ENCODE peak calls at places on chromosomes 5 and 9, in eight cellular contexts. E is Right ventricle myocardium superior; B is stimulated activated naive CD8-positive, alpha-beta T cell treated with anti-CD3 and anti-CD28 coated beads, Interleukin-15, Interleukin-2, amounts not matched to agents 100 U/mL and 50 U/mL, for 24 hours; O is GM13977; K is left ventricle myocardium inferior; F is H7; R is activated CD8-positive, alpha-beta memory T cell treated with anti-CD3 and anti-CD28 coated beads, Interleukin-2, amount 50 U/mL, for 48 hours; U is fibroblast of the aortic adventitia. Q is an unnamed sample.

GRCh38 chr9:122580360-122580759 is 2.8 kb downstream of the OR1L8 start:
- DNase-seq in E (no peak), B (no peak), O (no peak), K (no peak), F (no peak), R (no peak), U (peak; percentile 71), Q (no peak)

GRCh38 chr5:142013734-142014495 is 1.1 kb upstream of the GNPDA1 start:
- DNase-seq in E (peak; percentile 73), B (peak; percentile 36), O (no peak), K (peak; percentile 38), F (no peak), R (peak; percentile 65), U (peak; percentile 63), Q (no peak)

GRCh38 chr9:121871431-121872025 is 220.1 kb downstream of the DAB2IP start:
- DNase-seq in E (no peak), B (no peak), O (no peak), K (no peak), F (no peak), R (no peak), U (peak; percentile 40), Q (no peak)

GRCh38 chr5:147200001-147200400 is 34.8 kb upstream of the STK32A start:
- DNase-seq in E (no peak), B (no peak), O (no peak), K (no peak), F (no peak), R (no peak), U (no peak), Q (no peak)

GRCh38 chr5:6359941-6360683 is 18.2 kb downstream of the MED10 start:
- DNase-seq in E (no peak), B (no peak), O (no peak), K (no peak), F (no peak), R (no peak), U (no peak), Q (no peak)

GRCh38 chr5:80033513-80033912 is 1.6 kb upstream of the THBS4 start:
- DNase-seq in E (no peak), B (no peak), O (no peak), K (no peak), F (no peak), R (no peak), U (no peak), Q (no peak)

GRCh38 chr5:173029499-173029921 is 26.6 kb upstream of the CREBRF start:
- DNase-seq in E (no peak), B (no peak), O (no peak), K (no peak), F (no peak), R (no peak), U (no peak), Q (no peak)

GRCh38 chr9:109506097-109506712 is 8.1 kb upstream of the PTPN3 start:
- DNase-seq in E (no peak), B (no peak), O (no peak), K (no peak), F (no peak), R (no peak), U (no peak), Q (no peak)

GRCh38 chr5:149238540-149238939 is 33.1 kb upstream of the AFAP1L1 start:
- DNase-seq in E (no peak), B (no peak), O (no peak), K (no peak), F (peak; percentile 55), R (no peak), U (peak; percentile 37), Q (no peak)

GRCh38 chr5:149797897-149798296 is 67.8 kb downstream of the PPARGC1B start:
- DNase-seq in E (no peak), B (no peak), O (no peak), K (no peak), F (no peak), R (no peak), U (no peak), Q (no peak)

GRCh38 chr5:147305147-147305546 is 70.3 kb downstream of the STK32A start:
- DNase-seq in E (no peak), B (no peak), O (no peak), K (no peak), F (no peak), R (no peak), U (no peak), Q (no peak)

GRCh38 chr5:142689081-142689480 is 3.2 kb upstream of the FGF1 start:
- DNase-seq in E (no peak), B (no peak), O (no peak), K (no peak), F (no peak), R (peak; percentile 15), U (no peak), Q (no peak)

GRCh38 chr5:56314536-56314935 is 81.4 kb upstream of the ANKRD55 start:
- DNase-seq in E (no peak), B (peak; percentile 59), O (peak; percentile 58), K (peak; percentile 17), F (peak; percentile 56), R (no peak), U (no peak), Q (no peak)

GRCh38 chr5:139194486-139194885 is 3.7 kb downstream of the SIL1 start:
- DNase-seq in E (no peak), B (no peak), O (no peak), K (no peak), F (no peak), R (no peak), U (no peak), Q (no peak)

GRCh38 chr9:118059520-118060278 is 355.5 kb downstream of the TLR4 start:
- DNase-seq in E (no peak), B (peak; percentile 4), O (no peak), K (no peak), F (no peak), R (no peak), U (peak; percentile 11), Q (no peak)

GRCh38 chr5:143229426-143229895 is 174.0 kb downstream of the NR3C1 start:
- DNase-seq in E (no peak), B (peak; percentile 39), O (no peak), K (no peak), F (no peak), R (peak; percentile 62), U (no peak), Q (no peak)

GRCh38 chr5:142287096-142287972 is 37.5 kb downstream of the SPRY4 start:
- DNase-seq in E (no peak), B (no peak), O (no peak), K (no peak), F (peak; percentile 32), R (no peak), U (no peak), Q (no peak)

GRCh38 chr9:7439355-7439978 is 360.1 kb downstream of the DMAC1 start:
- DNase-seq in E (no peak), B (no peak), O (no peak), K (no peak), F (no peak), R (no peak), U (peak; percentile 28), Q (no peak)

GRCh38 chr5:30574761-30575160 is 618.7 kb upstream of the CDH6 start:
- DNase-seq in E (no peak), B (no peak), O (no peak), K (no peak), F (no peak), R (no peak), U (no peak), Q (no peak)

GRCh38 chr9:119074017-119074416 is 295.2 kb downstream of the BRINP1 start:
- DNase-seq in E (no peak), B (no peak), O (no peak), K (no peak), F (no peak), R (no peak), U (no peak), Q (no peak)

GRCh38 chr5:34474573-34475021 is 181.5 kb upstream of the RAI14 start:
- DNase-seq in E (no peak), B (no peak), O (no peak), K (no peak), F (peak; percentile 44), R (no peak), U (peak; percentile 81), Q (no peak)

GRCh38 chr9:127783111-127783621 is 2.7 kb upstream of the CDK9 start:
- DNase-seq in E (peak; percentile 75), B (peak; percentile 83), O (peak; percentile 66), K (peak; percentile 51), F (peak; percentile 66), R (peak; percentile 84), U (no peak), Q (no peak)

GRCh38 chr9:17587113-17587512 is 8.2 kb downstream of the SH3GL2 start:
- DNase-seq in E (no peak), B (no peak), O (no peak), K (no peak), F (no peak), R (no peak), U (no peak), Q (no peak)

GRCh38 chr9:106921341-106921899 is 58.5 kb downstream of the ZNF462 start:
- DNase-seq in E (no peak), B (no peak), O (no peak), K (no peak), F (no peak), R (no peak), U (peak; percentile 89), Q (no peak)

GRCh38 chr5:52725065-52725746 is 62.5 kb upstream of the ITGA1 start:
- DNase-seq in E (no peak), B (peak; percentile 29), O (peak; percentile 2), K (no peak), F (no peak), R (no peak), U (no peak), Q (no peak)

GRCh38 chr9:114532561-114533237 is 27.4 kb upstream of the WHRN start:
- DNase-seq in E (no peak), B (no peak), O (no peak), K (no peak), F (peak; percentile 54), R (no peak), U (no peak), Q (no peak)

GRCh38 chr9:87880116-87880515 is 2.6 kb upstream of the SPATA31E1 start:
- DNase-seq in E (no peak), B (no peak), O (no peak), K (no peak), F (no peak), R (no peak), U (no peak), Q (no peak)

GRCh38 chr5:174183701-174184100 is 138.2 kb downstream of the NSG2 start:
- DNase-seq in E (no peak), B (no peak), O (no peak), K (no peak), F (no peak), R (no peak), U (no peak), Q (no peak)

GRCh38 chr5:142290574-142291299 is 34.1 kb downstream of the SPRY4 start:
- DNase-seq in E (no peak), B (no peak), O (no peak), K (peak; percentile 31), F (no peak), R (no peak), U (peak; percentile 68), Q (no peak)

GRCh38 chr5:160921714-160922285 is 69.8 kb upstream of the ATP10B start:
- DNase-seq in E (no peak), B (no peak), O (no peak), K (no peak), F (no peak), R (no peak), U (no peak), Q (no peak)

GRCh38 chr9:30774326-30774725 is 1610.1 kb upstream of the ACO1 start:
- DNase-seq in E (peak; percentile 17), B (no peak), O (no peak), K (no peak), F (peak; percentile 51), R (no peak), U (no peak), Q (no peak)